ENCODE peak calls at places on chromosomes 11 and 22, in four cellular contexts. One of them, this sample, is unnamed.
A peak's percentile ranks its signal among the peaks of the same experiment; 100 is the strongest.

GRCh38 chr11:88831303-88831890 is 234.4 kb downstream of the GRM5 start:
- DNase-seq in IMR-90: no peak
- DNase-seq in HepG2: no peak
- DNase-seq in K562: no peak
- DNase-seq in this sample: no peak

GRCh38 chr22:34851918-34852662 is 213.9 kb upstream of the ISX start:
- DNase-seq in IMR-90: no peak
- DNase-seq in HepG2: no peak
- DNase-seq in K562: no peak
- DNase-seq in this sample: no peak

GRCh38 chr11:2761131-2762030 is 61.6 kb upstream of the KCNQ1OT1 start:
- DNase-seq in IMR-90: no peak
- DNase-seq in HepG2: no peak
- DNase-seq in K562: no peak
- DNase-seq in this sample: no peak

GRCh38 chr11:119803139-119803538 is 74.1 kb upstream of the NECTIN1 start:
- DNase-seq in IMR-90: no peak
- DNase-seq in HepG2: no peak
- DNase-seq in K562: no peak
- DNase-seq in this sample: no peak

GRCh38 chr11:85062626-85063025 is 564.5 kb downstream of the DLG2 start:
- DNase-seq in IMR-90: no peak
- DNase-seq in HepG2: no peak
- DNase-seq in K562: no peak
- DNase-seq in this sample: no peak

GRCh38 chr11:102836290-102836875 is 7.0 kb downstream of the MMP3 start:
- DNase-seq in IMR-90: peak; percentile 78
- DNase-seq in HepG2: no peak
- DNase-seq in K562: no peak
- DNase-seq in this sample: no peak

GRCh38 chr22:38230916-38231315 is 29.1 kb downstream of the MAFF start:
- DNase-seq in IMR-90: no peak
- DNase-seq in HepG2: no peak
- DNase-seq in K562: no peak
- DNase-seq in this sample: no peak

GRCh38 chr11:93532285-93532789 is 10.9 kb downstream of the SMCO4 start:
- DNase-seq in IMR-90: peak; percentile 25
- DNase-seq in HepG2: no peak
- DNase-seq in K562: no peak
- DNase-seq in this sample: no peak

GRCh38 chr11:97761175-97761574 is 1259.6 kb upstream of the CNTN5 start:
- DNase-seq in IMR-90: no peak
- DNase-seq in HepG2: no peak
- DNase-seq in K562: no peak
- DNase-seq in this sample: no peak

GRCh38 chr22:19757140-19757984 is 3.2 kb upstream of the TBX1 start:
- DNase-seq in IMR-90: no peak
- DNase-seq in HepG2: no peak
- DNase-seq in K562: peak; percentile 72
- DNase-seq in this sample: no peak

GRCh38 chr11:92390783-92391182 is 166.2 kb downstream of the FAT3 start:
- DNase-seq in IMR-90: no peak
- DNase-seq in HepG2: no peak
- DNase-seq in K562: no peak
- DNase-seq in this sample: no peak

GRCh38 chr11:35047179-35047578 is 91.8 kb upstream of the CD44 start:
- DNase-seq in IMR-90: no peak
- DNase-seq in HepG2: no peak
- DNase-seq in K562: no peak
- DNase-seq in this sample: no peak

GRCh38 chr11:134050541-134051383 is 18.1 kb upstream of the JAM3 start:
- DNase-seq in IMR-90: peak; percentile 49
- DNase-seq in HepG2: peak; percentile 32
- DNase-seq in K562: peak; percentile 89
- DNase-seq in this sample: peak; percentile 55
- H3K4me3 ChIP-seq in IMR-90: peak overlapping the region; percentile 35
- H3K4me3 ChIP-seq in HepG2: no peak overlapping the region
- H3K4me3 ChIP-seq in K562: no peak overlapping the region
- H3K4me3 ChIP-seq in this sample: peak overlapping the region; percentile 18

DNA sequence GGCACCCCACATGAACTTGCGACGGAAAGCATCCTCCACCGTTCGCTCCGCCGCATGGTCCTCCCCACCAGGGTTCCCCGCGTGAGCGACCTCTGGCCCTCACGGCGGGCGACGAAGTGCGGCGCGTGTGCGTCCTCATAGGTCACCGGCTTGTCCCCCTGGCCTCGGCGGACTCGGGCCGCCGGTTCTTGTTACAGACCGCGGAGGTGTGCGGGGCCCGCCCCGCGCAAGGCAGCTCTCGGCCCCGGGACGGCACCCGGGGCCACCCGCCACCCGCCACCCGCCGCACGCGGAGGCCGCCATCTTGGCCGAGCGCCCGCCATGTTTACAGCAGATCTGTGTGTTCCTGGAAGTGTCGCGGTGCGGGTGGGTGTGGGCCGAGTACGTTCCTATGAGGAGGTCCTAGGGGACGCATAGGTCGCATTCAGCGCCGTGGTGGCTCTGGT is 3.5 kb upstream of the IFITM2 start:
- DNase-seq in IMR-90: no peak
- DNase-seq in HepG2: no peak
- DNase-seq in K562: no peak
- DNase-seq in this sample: no peak
- TF ChIP-seq MAZ in IMR-90: no peak
- TF ChIP-seq MAZ in HepG2: no peak
- TF ChIP-seq MAZ in K562: no peak
- TF ChIP-seq MAZ in this sample: no peak

GRCh38 chr11:83437939-83438338 is 151.8 kb upstream of the CCDC90B start:
- DNase-seq in IMR-90: no peak
- DNase-seq in HepG2: no peak
- DNase-seq in K562: no peak
- DNase-seq in this sample: no peak
- H3K4me3 ChIP-seq in IMR-90: no peak overlapping the region
- H3K4me3 ChIP-seq in HepG2: no peak overlapping the region
- H3K4me3 ChIP-seq in K562: no peak overlapping the region
- H3K4me3 ChIP-seq in this sample: no peak overlapping the region

GRCh38 chr22:50529416-50530279 is at the start of gene TYMP:
- DNase-seq in IMR-90: no peak
- DNase-seq in HepG2: peak; percentile 19
- DNase-seq in K562: no peak
- DNase-seq in this sample: peak; percentile 45
- TF ChIP-seq MAZ in IMR-90: peak; percentile 10
- TF ChIP-seq MAZ in HepG2: no peak
- TF ChIP-seq MAZ in K562: no peak
- TF ChIP-seq MAZ in this sample: no peak

GRCh38 chr11:75576017-75576416 is 14.0 kb downstream of the SERPINH1 start:
- DNase-seq in IMR-90: no peak
- DNase-seq in HepG2: no peak
- DNase-seq in K562: no peak
- DNase-seq in this sample: no peak

GRCh38 chr11:75570559-75571139 is 8.6 kb downstream of the SERPINH1 start:
- DNase-seq in IMR-90: no peak
- DNase-seq in HepG2: no peak
- DNase-seq in K562: no peak
- DNase-seq in this sample: no peak

GRCh38 chr11:75571625-75572024 is 9.6 kb downstream of the SERPINH1 start:
- DNase-seq in IMR-90: no peak
- DNase-seq in HepG2: no peak
- DNase-seq in K562: no peak
- DNase-seq in this sample: no peak

GRCh38 chr11:75574698-75575265 is 12.7 kb downstream of the SERPINH1 start:
- DNase-seq in IMR-90: no peak
- DNase-seq in HepG2: no peak
- DNase-seq in K562: no peak
- DNase-seq in this sample: no peak

DNA sequence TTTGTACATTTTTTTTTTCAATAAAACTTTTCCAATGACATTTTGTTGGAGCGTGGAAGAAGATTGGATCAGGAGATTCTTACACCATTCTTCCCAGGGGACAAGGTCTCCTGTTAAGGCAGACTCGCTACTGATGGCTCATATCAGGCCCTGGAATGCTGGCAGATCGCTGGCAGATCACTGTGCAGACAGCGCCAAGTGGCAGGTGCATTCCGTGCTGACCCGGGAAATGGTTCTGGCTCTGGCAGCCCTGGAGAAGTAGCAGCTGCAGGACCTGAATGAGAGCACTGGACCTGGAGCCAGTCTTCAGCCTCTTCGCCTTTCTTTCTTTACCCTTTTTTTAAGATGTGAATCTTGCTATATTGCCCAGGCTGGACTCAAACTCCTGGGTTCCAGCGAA is 10.7 kb downstream of the SERPINH1 start:
- DNase-seq in IMR-90: no peak
- DNase-seq in HepG2: no peak
- DNase-seq in K562: no peak
- DNase-seq in this sample: no peak
- H3K4me3 ChIP-seq in IMR-90: no peak overlapping the region
- H3K4me3 ChIP-seq in HepG2: no peak overlapping the region
- H3K4me3 ChIP-seq in K562: no peak overlapping the region
- H3K4me3 ChIP-seq in this sample: no peak overlapping the region

DNA sequence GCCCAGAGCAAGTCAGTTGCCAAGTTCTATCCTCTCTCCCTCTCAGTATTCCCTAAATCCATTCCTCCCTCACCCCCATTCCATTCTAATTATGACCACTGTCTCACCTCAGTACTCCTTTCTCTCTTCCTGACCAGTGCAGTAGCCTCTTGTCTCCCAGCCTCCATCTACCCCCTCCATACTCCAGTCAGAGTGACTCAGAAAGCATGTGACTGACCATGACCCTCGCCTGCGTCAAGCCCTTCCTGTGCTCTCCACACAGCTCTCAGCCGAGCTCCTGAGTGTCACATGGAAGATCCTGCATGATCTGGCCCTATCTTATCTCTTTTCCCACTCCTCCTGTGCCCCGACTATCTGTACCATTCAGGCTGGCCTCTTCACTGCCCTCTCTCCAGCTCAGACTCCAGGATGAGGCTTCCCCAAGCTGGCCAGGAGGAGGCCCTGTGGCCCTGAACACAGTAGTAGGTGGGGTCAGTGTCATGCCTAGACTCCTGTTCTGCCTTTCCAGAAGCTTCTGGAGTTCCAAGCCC is 42.6 kb downstream of the NEU3 start:
- DNase-seq in IMR-90: peak; percentile 97
- DNase-seq in HepG2: peak; percentile 41
- DNase-seq in K562: peak; percentile 89
- DNase-seq in this sample: peak; percentile 29
- TF ChIP-seq MAZ in IMR-90: no peak
- TF ChIP-seq MAZ in HepG2: no peak
- TF ChIP-seq MAZ in K562: peak; percentile 83
- TF ChIP-seq MAZ in this sample: no peak

GRCh38 chr11:79441159-79441875 is 487 bp upstream of the TENM4 start:
- DNase-seq in IMR-90: peak; percentile 58
- DNase-seq in HepG2: no peak
- DNase-seq in K562: no peak
- DNase-seq in this sample: no peak
- H3K4me3 ChIP-seq in IMR-90: peak overlapping the region; percentile 57
- H3K4me3 ChIP-seq in HepG2: no peak overlapping the region
- H3K4me3 ChIP-seq in K562: no peak overlapping the region
- H3K4me3 ChIP-seq in this sample: peak overlapping the region; percentile 36

DNA sequence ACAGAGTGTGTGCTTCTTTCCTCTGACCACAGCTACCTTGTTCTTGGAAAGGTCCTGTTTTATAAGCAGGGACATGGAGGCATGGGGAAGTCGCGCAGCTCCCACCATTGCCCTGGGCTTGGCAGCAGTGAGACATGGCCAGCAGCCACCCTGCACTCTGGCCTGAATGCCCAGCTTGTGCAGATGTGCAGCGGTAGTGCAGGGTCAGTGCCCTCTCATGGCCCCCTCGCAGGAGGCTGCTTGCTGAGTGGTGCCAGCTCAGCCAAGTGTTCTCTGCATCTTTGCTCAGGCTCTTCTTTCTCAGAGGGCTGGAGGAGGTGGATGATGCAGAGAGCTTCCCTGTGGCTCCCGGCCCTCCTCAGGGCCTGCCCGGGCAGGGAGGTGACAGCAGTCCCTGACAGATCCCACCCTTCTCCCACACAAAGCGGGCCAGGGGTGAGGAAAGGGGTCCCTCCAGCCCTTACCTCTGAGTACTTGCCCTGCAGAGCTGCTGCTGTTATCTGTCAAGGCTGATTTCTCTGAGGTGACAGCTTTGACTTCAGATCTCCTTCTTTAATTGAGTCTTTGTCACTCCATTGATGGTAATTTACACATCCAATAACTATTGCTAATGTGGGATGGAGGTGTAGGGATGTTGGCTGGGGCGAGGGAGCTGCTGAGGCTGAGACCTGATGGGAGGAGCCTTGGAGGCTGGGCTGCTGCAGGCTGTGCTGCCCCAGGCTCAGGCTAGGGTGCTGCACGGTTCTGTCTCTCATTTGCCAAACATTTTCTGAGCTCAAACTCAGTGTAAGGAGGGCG is 47.4 kb upstream of the B3GAT1 start:
- DNase-seq in IMR-90: no peak
- DNase-seq in HepG2: no peak
- DNase-seq in K562: no peak
- DNase-seq in this sample: no peak
- TF ChIP-seq MAZ in IMR-90: no peak
- TF ChIP-seq MAZ in HepG2: no peak
- TF ChIP-seq MAZ in K562: no peak
- TF ChIP-seq MAZ in this sample: no peak

GRCh38 chr11:69400769-69401590 is 80.5 kb upstream of the LINC01488 start:
- DNase-seq in IMR-90: no peak
- DNase-seq in HepG2: no peak
- DNase-seq in K562: no peak
- DNase-seq in this sample: no peak
- H3K4me3 ChIP-seq in IMR-90: no peak overlapping the region
- H3K4me3 ChIP-seq in HepG2: no peak overlapping the region
- H3K4me3 ChIP-seq in K562: no peak overlapping the region
- H3K4me3 ChIP-seq in this sample: no peak overlapping the region

GRCh38 chr22:30436196-30436595 is 10.6 kb downstream of the MTFP1 start:
- DNase-seq in IMR-90: no peak
- DNase-seq in HepG2: no peak
- DNase-seq in K562: no peak
- DNase-seq in this sample: no peak
- TF ChIP-seq MAZ in IMR-90: no peak
- TF ChIP-seq MAZ in HepG2: no peak
- TF ChIP-seq MAZ in K562: no peak
- TF ChIP-seq MAZ in this sample: no peak

This sample was measured in A549.